ENCODE peak calls at places on chromosomes 5 and 9, in six cellular contexts. I, B, E, J, Y and S are unnamed samples.
A peak's percentile ranks its signal among the peaks of the same experiment; 100 is the strongest.

GRCh38 chr5:110790673-110791072 is 51.9 kb downstream of the SLC25A46 start:
- DNase-seq in J (no peak), B (no peak), Y (no peak), E (no peak), I (no peak), S (no peak)

GRCh38 chr5:39716532-39716971 is 291.8 kb upstream of the DAB2 start:
- DNase-seq in B (no peak), I (peak; percentile 16), Y (peak; percentile 19), E (peak; percentile 27), J (peak; percentile 28), S (peak; percentile 26)

GRCh38 chr5:79020861-79021561 is 35.9 kb upstream of the ARSB start:
- DNase-seq in B (peak; percentile 17), J (peak; percentile 75), Y (peak; percentile 36), I (peak; percentile 66), E (peak; percentile 36), S (peak; percentile 75)

GRCh38 chr5:35853652-35854051 is 3.0 kb upstream of the IL7R start:
- DNase-seq in B (no peak), Y (peak; percentile 61), I (no peak), J (no peak), E (no peak), S (no peak)

GRCh38 chr5:180116441-180117377 is 45.1 kb upstream of the RNF130 start:
- DNase-seq in E (no peak), B (no peak), J (no peak), Y (no peak), I (no peak), S (no peak)

GRCh38 chr9:22342489-22343217 is 104.0 kb upstream of the DMRTA1 start:
- DNase-seq in Y (no peak), B (peak; percentile 3), I (no peak), J (no peak), E (no peak), S (no peak)

GRCh38 chr9:111870774-111871542 is 25.7 kb upstream of the UGCG start:
- DNase-seq in E (no peak), B (no peak), J (no peak), I (no peak), Y (no peak), S (no peak)

GRCh38 chr5:37723147-37723961 is 116.5 kb downstream of the GDNF start:
- DNase-seq in Y (no peak), I (peak; percentile 52), J (peak; percentile 14), B (no peak), E (peak; percentile 24), S (no peak)

GRCh38 chr5:176533894-176534611 is 3.1 kb downstream of the RNF44 start:
- DNase-seq in J (no peak), B (no peak), I (no peak), E (no peak), Y (no peak), S (no peak)

GRCh38 chr9:7211657-7212056 is 453.9 kb downstream of the KDM4C start:
- DNase-seq in B (no peak), J (no peak), Y (no peak), I (no peak), E (no peak), S (no peak)

GRCh38 chr9:136283291-136284235 is 20.3 kb downstream of the CCDC187 start:
- DNase-seq in B (peak; percentile 79), Y (peak; percentile 73), E (peak; percentile 76), J (peak; percentile 88), I (peak; percentile 88), S (peak; percentile 89)

GRCh38 chr9:127053057-127053821 is 69.2 kb downstream of the ANGPTL2 start:
- DNase-seq in E (no peak), I (no peak), Y (no peak), B (no peak), J (no peak), S (no peak)

GRCh38 chr5:133113331-133114061 is 61.7 kb downstream of the HSPA4 start:
- DNase-seq in B (no peak), Y (no peak), E (no peak), I (no peak), J (no peak), S (no peak)

GRCh38 chr5:36238896-36239295 is 2.8 kb downstream of the NADK2 start:
- DNase-seq in B (no peak), J (no peak), I (no peak), E (no peak), Y (no peak), S (no peak)

GRCh38 chr5:172688735-172689572 is 47.9 kb downstream of the NEURL1B start:
- DNase-seq in J (peak; percentile 86), I (no peak), B (no peak), E (no peak), Y (no peak), S (no peak)

GRCh38 chr5:119315516-119315949 is 40.3 kb upstream of the TNFAIP8 start:
- DNase-seq in J (peak; percentile 68), I (no peak), E (no peak), B (no peak), Y (peak; percentile 55), S (no peak)

GRCh38 chr5:154365823-154366222 is 80.0 kb upstream of the SAP30L start:
- DNase-seq in I (no peak), Y (no peak), E (no peak), J (no peak), B (no peak), S (no peak)

GRCh38 chr5:90386099-90386710 is 23.4 kb downstream of the CETN3 start:
- DNase-seq in J (peak; percentile 71), B (no peak), I (no peak), E (no peak), Y (no peak), S (no peak)

GRCh38 chr5:107365355-107366109 is 305.2 kb downstream of the EFNA5 start:
- DNase-seq in Y (no peak), E (no peak), J (peak; percentile 34), I (no peak), B (no peak), S (no peak)

GRCh38 chr5:68661237-68661636 is 432.6 kb upstream of the SLC30A5 start:
- DNase-seq in J (peak; percentile 6), E (no peak), I (peak; percentile 38), B (no peak), Y (no peak), S (no peak)

GRCh38 chr5:172564883-172565282 is 76.2 kb upstream of the NEURL1B start:
- DNase-seq in E (no peak), I (no peak), J (no peak), B (peak; percentile 60), Y (no peak), S (no peak)

GRCh38 chr5:135223404-135223803 is 175.6 kb downstream of the MACROH2A1 start:
- DNase-seq in B (no peak), J (no peak), E (no peak), Y (no peak), I (no peak), S (no peak)

GRCh38 chr5:160272041-160272663 is 40.2 kb downstream of the CCNJL start:
- DNase-seq in Y (no peak), B (no peak), E (no peak), I (no peak), J (no peak), S (no peak)

GRCh38 chr5:58239075-58239474 is 220.8 kb downstream of the PLK2 start:
- DNase-seq in J (no peak), E (no peak), B (no peak), Y (no peak), I (no peak), S (no peak)

GRCh38 chr5:78757269-78758053 is 108.9 kb upstream of the LHFPL2 start:
- DNase-seq in Y (no peak), B (no peak), J (no peak), E (no peak), I (no peak), S (no peak)

GRCh38 chr5:172085738-172086137 is 79.3 kb upstream of the FBXW11 start:
- DNase-seq in J (no peak), E (no peak), I (no peak), Y (no peak), B (no peak), S (no peak)